ENCODE peak calls at places on chromosomes 13 and 19, in seven cellular contexts. H is anterior cingulate cortex; E is fibroblast of lung; G is stimulated activated CD8-positive, alpha-beta memory T cell treated with anti-CD3 and anti-CD28 coated beads, Interleukin-4, amount 100 ng/mL, for 1 hour; D is COR-L47; I is MCF 10A; R is posterior cingulate gyrus. Y is an unnamed sample.

GRCh38 chr19:39408392-39409206 is 2.0 kb downstream of the ZFP36 start:
- DNase-seq in H (no peak), D (no peak), G (peak), I (peak), E (peak), R (no peak), Y (peak)

GRCh38 chr19:2507109-2507508 is 31.2 kb downstream of the GADD45B start:
- DNase-seq in D (peak), E (peak), H (no peak), R (no peak), G (no peak), I (peak), Y (peak)

GRCh38 chr13:28751210-28751935 is 32.6 kb upstream of the SLC46A3 start:
- DNase-seq in I (peak), G (no peak), E (no peak), R (no peak), D (no peak), H (no peak), Y (no peak)

GRCh38 chr13:110448230-110448629 is 113.3 kb downstream of the RAB20 start:
- DNase-seq in H (no peak), D (no peak), G (no peak), R (no peak), E (peak), I (peak), Y (peak)

GRCh38 chr19:7868671-7869452 is 5.3 kb downstream of the PRR36 start:
- DNase-seq in E (peak), H (no peak), I (peak), G (peak), R (peak), D (no peak), Y (peak)

GRCh38 chr19:47619763-47620162 is 10.8 kb downstream of the BICRA start:
- DNase-seq in G (no peak), D (no peak), R (no peak), E (peak), I (no peak), H (no peak), Y (no peak)

GRCh38 chr19:52297601-52298358 is 811 bp downstream of the ZNF480 start:
- DNase-seq in R (no peak), G (no peak), D (no peak), H (no peak), E (peak), I (no peak), Y (peak)

GRCh38 chr19:5805465-5806132 is 732 bp downstream of the NRTN start:
- DNase-seq in G (peak), E (peak), I (peak), H (no peak), R (no peak), D (peak), Y (peak)

GRCh38 chr13:103436057-103436654 is 369.9 kb upstream of the SLC10A2 start:
- DNase-seq in D (no peak), E (no peak), R (no peak), H (no peak), G (no peak), I (no peak), Y (no peak)

GRCh38 chr13:102914629-102914935 is 68.8 kb downstream of the ERCC5 start:
- DNase-seq in H (no peak), E (no peak), D (no peak), R (no peak), I (no peak), G (no peak), Y (no peak)

GRCh38 chr13:77521194-77521593 is 14.3 kb upstream of the SCEL start:
- DNase-seq in E (peak), H (no peak), D (no peak), R (no peak), G (no peak), I (peak), Y (peak)

GRCh38 chr13:37540228-37540627 is 58.3 kb downstream of the POSTN start:
- DNase-seq in R (no peak), I (no peak), E (peak), G (no peak), D (no peak), H (no peak), Y (peak)

GRCh38 chr19:33389574-33390119 is 16.1 kb downstream of the CEBPG start:
- DNase-seq in H (no peak), R (peak), D (no peak), I (no peak), G (no peak), E (no peak), Y (no peak)

GRCh38 chr13:77519808-77520207 is 15.7 kb upstream of the SCEL start:
- DNase-seq in H (no peak), G (no peak), I (no peak), E (peak), R (no peak), D (no peak), Y (no peak)

GRCh38 chr19:14167013-14167593 is 30.7 kb upstream of the ASF1B start:
- DNase-seq in D (no peak), H (no peak), I (no peak), E (no peak), R (no peak), G (no peak), Y (no peak)

GRCh38 chr13:48009298-48009697 is 8.2 kb upstream of the SUCLA2 start:
- DNase-seq in E (peak), G (no peak), D (no peak), I (peak), H (no peak), R (no peak), Y (peak)

GRCh38 chr19:4278460-4278901 is 585 bp upstream of the SHD start:
- DNase-seq in D (no peak), I (no peak), G (no peak), E (no peak), R (no peak), H (no peak), Y (no peak)

Y was measured in foreskin fibroblast.